ENCODE peak calls at places on chromosomes 16 and 17, in eight cellular contexts. One of them, this sample, is unnamed.

GRCh38 chr17:58416396-58416795 is 938 bp downstream of the RNF43 start:
- DNase-seq in OCI-LY7: no peak
- DNase-seq in HCT116: no peak
- DNase-seq in PC-3: no peak
- DNase-seq in MM.1S: no peak
- DNase-seq in GM23338: no peak
- DNase-seq in SK-N-SH: no peak
- DNase-seq in PC-9: no peak
- DNase-seq in this sample: no peak

GRCh38 chr16:81175325-81175891 is 63.1 kb upstream of the BCO1 start:
- DNase-seq in HCT116: no peak
- DNase-seq in PC-9: peak; percentile 86
- DNase-seq in SK-N-SH: no peak
- DNase-seq in MM.1S: no peak
- DNase-seq in PC-3: peak; percentile 80
- DNase-seq in GM23338: no peak
- DNase-seq in OCI-LY7: no peak
- DNase-seq in this sample: no peak

GRCh38 chr17:40306395-40306794 is 2.6 kb upstream of the RARA start:
- DNase-seq in MM.1S: no peak
- DNase-seq in GM23338: no peak
- DNase-seq in HCT116: no peak
- DNase-seq in SK-N-SH: peak; percentile 9
- DNase-seq in PC-9: no peak
- DNase-seq in OCI-LY7: no peak
- DNase-seq in PC-3: no peak
- DNase-seq in this sample: no peak

GRCh38 chr17:57751348-57751970 is 6.4 kb upstream of the CCDC182 start:
- DNase-seq in GM23338: no peak
- DNase-seq in OCI-LY7: no peak
- DNase-seq in PC-3: no peak
- DNase-seq in PC-9: no peak
- DNase-seq in SK-N-SH: no peak
- DNase-seq in MM.1S: no peak
- DNase-seq in HCT116: no peak
- DNase-seq in this sample: no peak

GRCh38 chr16:68754117-68754792 is 17.2 kb downstream of the CDH1 start:
- DNase-seq in PC-9: no peak
- DNase-seq in HCT116: no peak
- DNase-seq in GM23338: no peak
- DNase-seq in SK-N-SH: no peak
- DNase-seq in PC-3: peak; percentile 51
- DNase-seq in MM.1S: no peak
- DNase-seq in OCI-LY7: no peak
- DNase-seq in this sample: no peak

GRCh38 chr17:7263071-7263800 is 958 bp upstream of the CLDN7 start:
- DNase-seq in PC-9: peak; percentile 84
- DNase-seq in PC-3: peak; percentile 69
- DNase-seq in GM23338: peak; percentile 97
- DNase-seq in OCI-LY7: no peak
- DNase-seq in HCT116: peak; percentile 79
- DNase-seq in MM.1S: no peak
- DNase-seq in SK-N-SH: peak; percentile 43
- DNase-seq in this sample: peak; percentile 88

GRCh38 chr17:67244621-67245072 is 349 bp downstream of the HELZ start:
- DNase-seq in PC-9: no peak
- DNase-seq in MM.1S: no peak
- DNase-seq in PC-3: no peak
- DNase-seq in GM23338: peak; percentile 56
- DNase-seq in OCI-LY7: no peak
- DNase-seq in SK-N-SH: peak; percentile 83
- DNase-seq in HCT116: no peak
- DNase-seq in this sample: peak; percentile 46

GRCh38 chr16:52070341-52071057 is 476.4 kb downstream of the TOX3 start:
- DNase-seq in HCT116: no peak
- DNase-seq in MM.1S: no peak
- DNase-seq in GM23338: no peak
- DNase-seq in PC-9: no peak
- DNase-seq in SK-N-SH: no peak
- DNase-seq in PC-3: no peak
- DNase-seq in OCI-LY7: no peak
- DNase-seq in this sample: no peak

GRCh38 chr17:65173284-65173793 is 36.2 kb downstream of the RGS9 start:
- DNase-seq in PC-9: no peak
- DNase-seq in PC-3: peak; percentile 78
- DNase-seq in MM.1S: no peak
- DNase-seq in HCT116: no peak
- DNase-seq in OCI-LY7: peak; percentile 68
- DNase-seq in GM23338: peak; percentile 24
- DNase-seq in SK-N-SH: peak; percentile 71
- DNase-seq in this sample: peak; percentile 63

GRCh38 chr17:27379863-27380533 is 76.2 kb upstream of the KSR1 start:
- DNase-seq in MM.1S: no peak
- DNase-seq in SK-N-SH: peak; percentile 80
- DNase-seq in PC-3: peak; percentile 61
- DNase-seq in PC-9: no peak
- DNase-seq in HCT116: no peak
- DNase-seq in GM23338: peak; percentile 18
- DNase-seq in OCI-LY7: no peak
- DNase-seq in this sample: peak; percentile 59

GRCh38 chr17:45948881-45949624 is 50.0 kb upstream of the STH start:
- DNase-seq in OCI-LY7: peak; percentile 52
- DNase-seq in HCT116: peak; percentile 43
- DNase-seq in PC-3: peak; percentile 83
- DNase-seq in SK-N-SH: no peak
- DNase-seq in MM.1S: peak; percentile 76
- DNase-seq in GM23338: peak; percentile 87
- DNase-seq in PC-9: peak; percentile 50
- DNase-seq in this sample: peak; percentile 86

GRCh38 chr17:38874505-38875419 is 4.9 kb downstream of the LASP1 start:
- DNase-seq in HCT116: no peak
- DNase-seq in MM.1S: no peak
- DNase-seq in PC-3: no peak
- DNase-seq in OCI-LY7: no peak
- DNase-seq in SK-N-SH: no peak
- DNase-seq in PC-9: no peak
- DNase-seq in GM23338: no peak
- DNase-seq in this sample: no peak

GRCh38 chr17:60077672-60078519 is 825 bp downstream of the HEATR6 start:
- DNase-seq in PC-9: no peak
- DNase-seq in MM.1S: no peak
- DNase-seq in HCT116: no peak
- DNase-seq in OCI-LY7: peak; percentile 8
- DNase-seq in GM23338: no peak
- DNase-seq in SK-N-SH: peak; percentile 28
- DNase-seq in PC-3: no peak
- DNase-seq in this sample: peak; percentile 30

GRCh38 chr16:82440336-82440735 is 186.4 kb upstream of the CDH13 start:
- DNase-seq in MM.1S: no peak
- DNase-seq in SK-N-SH: no peak
- DNase-seq in GM23338: peak; percentile 9
- DNase-seq in HCT116: no peak
- DNase-seq in PC-3: no peak
- DNase-seq in PC-9: no peak
- DNase-seq in OCI-LY7: no peak
- DNase-seq in this sample: no peak

GRCh38 chr17:73797594-73798110 is 153.4 kb upstream of the SDK2 start:
- DNase-seq in HCT116: no peak
- DNase-seq in SK-N-SH: no peak
- DNase-seq in PC-3: no peak
- DNase-seq in MM.1S: no peak
- DNase-seq in PC-9: no peak
- DNase-seq in OCI-LY7: no peak
- DNase-seq in GM23338: no peak
- DNase-seq in this sample: no peak

GRCh38 chr16:29777576-29778360 is at the start of gene ZG16:
- DNase-seq in OCI-LY7: no peak
- DNase-seq in MM.1S: no peak
- DNase-seq in HCT116: no peak
- DNase-seq in SK-N-SH: no peak
- DNase-seq in PC-3: peak; percentile 35
- DNase-seq in PC-9: peak; percentile 64
- DNase-seq in GM23338: no peak
- DNase-seq in this sample: no peak

GRCh38 chr17:5032865-5033264 is 2.4 kb downstream of the SLC52A1 start:
- DNase-seq in PC-3: no peak
- DNase-seq in PC-9: no peak
- DNase-seq in MM.1S: no peak
- DNase-seq in HCT116: no peak
- DNase-seq in SK-N-SH: no peak
- DNase-seq in GM23338: no peak
- DNase-seq in OCI-LY7: no peak
- DNase-seq in this sample: no peak

GRCh38 chr17:53628011-53628410 is 194.7 kb upstream of the KIF2B start:
- DNase-seq in PC-9: no peak
- DNase-seq in HCT116: no peak
- DNase-seq in OCI-LY7: no peak
- DNase-seq in PC-3: peak; percentile 33
- DNase-seq in SK-N-SH: no peak
- DNase-seq in GM23338: no peak
- DNase-seq in MM.1S: peak; percentile 40
- DNase-seq in this sample: no peak

DNA sequence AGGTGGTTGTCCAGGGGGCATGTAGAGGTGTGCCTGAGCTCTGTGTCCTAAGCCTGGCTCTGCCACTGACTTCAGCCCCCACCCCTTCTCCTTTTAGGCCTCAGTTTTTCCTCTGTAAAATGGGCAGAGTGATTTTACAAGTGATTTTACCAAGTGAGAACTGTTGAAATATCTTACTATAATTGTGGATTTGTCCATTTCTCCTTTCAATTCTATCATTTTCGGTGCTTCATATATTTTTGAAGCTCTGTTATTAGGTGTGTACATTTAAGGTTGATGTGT is 21.7 kb upstream of the HOXB9 start:
- DNase-seq in SK-N-SH: no peak
- DNase-seq in OCI-LY7: no peak
- DNase-seq in GM23338: no peak
- DNase-seq in MM.1S: no peak
- DNase-seq in PC-3: no peak
- DNase-seq in HCT116: no peak
- DNase-seq in PC-9: no peak
- DNase-seq in this sample: no peak
- H3K4me2 ChIP-seq in SK-N-SH: peak overlapping the region; percentile 75
- H3K4me2 ChIP-seq in OCI-LY7: peak overlapping the region; percentile 51
- H3K4me2 ChIP-seq in GM23338: peak overlapping the region; percentile 87
- H3K4me2 ChIP-seq in MM.1S: peak overlapping the region; percentile 78
- H3K4me2 ChIP-seq in PC-3: peak overlapping the region; percentile 79
- H3K4me2 ChIP-seq in HCT116: peak overlapping the region; percentile 90
- H3K4me2 ChIP-seq in PC-9: peak overlapping the region; percentile 41
- H3K4me2 ChIP-seq in this sample: peak overlapping the region; percentile 75

DNA sequence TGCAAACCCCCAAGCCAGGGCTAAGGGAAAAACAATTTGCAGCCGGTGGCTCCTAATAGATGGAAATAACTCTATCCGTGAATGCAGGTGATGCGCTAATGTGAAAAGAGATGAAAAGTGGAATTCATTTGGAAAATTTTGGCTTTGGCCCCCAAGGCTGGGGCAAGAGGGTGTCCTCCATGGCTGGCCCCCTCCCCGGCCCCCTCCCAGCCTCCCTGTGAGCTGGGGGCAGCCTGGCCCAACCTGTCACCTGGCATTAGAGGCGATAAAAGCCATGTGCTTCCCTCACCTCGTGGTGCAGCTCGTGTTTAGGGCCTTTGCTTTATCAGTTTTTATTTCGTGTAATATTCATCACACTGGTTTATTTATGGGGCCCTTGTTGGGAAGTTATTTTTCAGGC is 267.2 kb downstream of the ENGASE start:
- DNase-seq in PC-3: no peak
- DNase-seq in OCI-LY7: no peak
- DNase-seq in SK-N-SH: no peak
- DNase-seq in HCT116: no peak
- DNase-seq in GM23338: no peak
- DNase-seq in MM.1S: no peak
- DNase-seq in PC-9: no peak
- DNase-seq in this sample: no peak
- H3K9me2 ChIP-seq in PC-3: no peaks in the 10 kb centered on the region
- H3K9me2 ChIP-seq in OCI-LY7: no peaks in the 10 kb centered on the region
- H3K9me2 ChIP-seq in SK-N-SH: no peaks in the 10 kb centered on the region
- H3K9me2 ChIP-seq in HCT116: no peaks in the 10 kb centered on the region
- H3K9me2 ChIP-seq in GM23338: peaks cover 3% of the 10 kb centered on the region
- H3K9me2 ChIP-seq in MM.1S: no peaks in the 10 kb centered on the region
- H3K9me2 ChIP-seq in PC-9: no peaks in the 10 kb centered on the region
- H3K9me2 ChIP-seq in this sample: no peaks in the 10 kb centered on the region

GRCh38 chr17:44110823-44111633 is 12.4 kb downstream of the HDAC5 start:
- DNase-seq in HCT116: no peak
- DNase-seq in MM.1S: peak; percentile 89
- DNase-seq in GM23338: peak; percentile 95
- DNase-seq in PC-3: peak; percentile 88
- DNase-seq in PC-9: peak; percentile 61
- DNase-seq in OCI-LY7: peak; percentile 62
- DNase-seq in SK-N-SH: peak; percentile 96
- DNase-seq in this sample: peak; percentile 96
- TF ChIP-seq CTCF in HCT116: no peak
- TF ChIP-seq CTCF in MM.1S: no peak
- TF ChIP-seq CTCF in GM23338: no peak
- TF ChIP-seq CTCF in PC-3: no peak
- TF ChIP-seq CTCF in PC-9: no peak
- TF ChIP-seq CTCF in OCI-LY7: no peak
- TF ChIP-seq CTCF in SK-N-SH: no peak
- TF ChIP-seq CTCF in this sample: no peak

GRCh38 chr17:1560582-1561170 is 1.9 kb downstream of the PITPNA start:
- DNase-seq in PC-9: no peak
- DNase-seq in GM23338: no peak
- DNase-seq in SK-N-SH: no peak
- DNase-seq in HCT116: no peak
- DNase-seq in OCI-LY7: no peak
- DNase-seq in MM.1S: no peak
- DNase-seq in PC-3: no peak
- DNase-seq in this sample: no peak
- H3K4me2 ChIP-seq in PC-9: peak overlapping the region; percentile 91
- H3K4me2 ChIP-seq in GM23338: peak overlapping the region; percentile 84
- H3K4me2 ChIP-seq in SK-N-SH: peak overlapping the region; percentile 99
- H3K4me2 ChIP-seq in HCT116: peak overlapping the region; percentile 90
- H3K4me2 ChIP-seq in OCI-LY7: peak overlapping the region; percentile 86
- H3K4me2 ChIP-seq in MM.1S: peak overlapping the region; percentile 87
- H3K4me2 ChIP-seq in PC-3: peak overlapping the region; percentile 94
- H3K4me2 ChIP-seq in this sample: peak overlapping the region; percentile 97

GRCh38 chr16:88821168-88821850 is 9.6 kb upstream of the APRT start:
- DNase-seq in PC-9: no peak
- DNase-seq in MM.1S: no peak
- DNase-seq in PC-3: no peak
- DNase-seq in GM23338: no peak
- DNase-seq in HCT116: no peak
- DNase-seq in OCI-LY7: no peak
- DNase-seq in SK-N-SH: no peak
- DNase-seq in this sample: no peak
- H3K9me2 ChIP-seq in PC-9: no peaks in the 10 kb centered on the region
- H3K9me2 ChIP-seq in MM.1S: no peaks in the 10 kb centered on the region
- H3K9me2 ChIP-seq in PC-3: no peaks in the 10 kb centered on the region
- H3K9me2 ChIP-seq in GM23338: no peaks in the 10 kb centered on the region
- H3K9me2 ChIP-seq in HCT116: no peaks in the 10 kb centered on the region
- H3K9me2 ChIP-seq in OCI-LY7: no peaks in the 10 kb centered on the region
- H3K9me2 ChIP-seq in SK-N-SH: no peaks in the 10 kb centered on the region
- H3K9me2 ChIP-seq in this sample: no peaks in the 10 kb centered on the region

GRCh38 chr17:2899911-2900310 is 103.7 kb downstream of the RAP1GAP2 start:
- DNase-seq in SK-N-SH: no peak
- DNase-seq in HCT116: no peak
- DNase-seq in OCI-LY7: no peak
- DNase-seq in MM.1S: no peak
- DNase-seq in GM23338: no peak
- DNase-seq in PC-3: no peak
- DNase-seq in PC-9: no peak
- DNase-seq in this sample: peak; percentile 72
- TF ChIP-seq CTCF in SK-N-SH: no peak
- TF ChIP-seq CTCF in HCT116: no peak
- TF ChIP-seq CTCF in OCI-LY7: no peak
- TF ChIP-seq CTCF in MM.1S: no peak
- TF ChIP-seq CTCF in GM23338: no peak
- TF ChIP-seq CTCF in PC-3: no peak
- TF ChIP-seq CTCF in PC-9: no peak
- TF ChIP-seq CTCF in this sample: no peak

GRCh38 chr16:24838554-24839266 is 7.1 kb upstream of the SLC5A11 start:
- DNase-seq in MM.1S: no peak
- DNase-seq in OCI-LY7: no peak
- DNase-seq in HCT116: no peak
- DNase-seq in GM23338: no peak
- DNase-seq in SK-N-SH: no peak
- DNase-seq in PC-3: peak; percentile 30
- DNase-seq in PC-9: peak; percentile 53
- DNase-seq in this sample: peak; percentile 36
- H3K4me2 ChIP-seq in MM.1S: no peak overlapping the region
- H3K4me2 ChIP-seq in OCI-LY7: no peak overlapping the region
- H3K4me2 ChIP-seq in HCT116: peak overlapping the region; percentile 32
- H3K4me2 ChIP-seq in GM23338: no peak overlapping the region
- H3K4me2 ChIP-seq in SK-N-SH: peak overlapping the region; percentile 54
- H3K4me2 ChIP-seq in PC-3: peak overlapping the region; percentile 64
- H3K4me2 ChIP-seq in PC-9: peak overlapping the region; percentile 60
- H3K4me2 ChIP-seq in this sample: peak overlapping the region; percentile 59